ENCODE peak calls at places on chromosomes 6 and 20, in four cellular contexts. Z is HCT116, W is HepG2, G is K562. E is an unnamed sample. For H3K9me3, the result is how much of the 10 kb centered on the place peaks cover.

GRCh38 chr6:33000053-33000452 is 9.3 kb downstream of the HLA-DOA start:
- DNase-seq in Z (peak), W (peak), G (peak), E (no peak)

GRCh38 chr6:76026101-76026500 is 46.4 kb downstream of the IMPG1 start:
- DNase-seq in Z (no peak), W (no peak), G (no peak), E (no peak)

GRCh38 chr6:140343128-140343527 is 968.7 kb upstream of the CITED2 start:
- DNase-seq in Z (no peak), W (no peak), G (no peak), E (no peak)

GRCh38 chr20:6566821-6567220 is 200.7 kb upstream of the BMP2 start:
- DNase-seq in Z (no peak), W (no peak), G (no peak), E (no peak)

GRCh38 chr20:44355503-44356352 is at the start of gene HNF4A:
- DNase-seq in Z (no peak), W (peak), G (no peak), E (no peak)

GRCh38 chr6:25537349-25538018 is 114.5 kb upstream of the SCGN start:
- DNase-seq in Z (no peak), W (no peak), G (no peak), E (no peak)

GRCh38 chr6:21538186-21538798 is 55.3 kb upstream of the SOX4 start:
- DNase-seq in Z (no peak), W (peak), G (no peak), E (no peak)

GRCh38 chr6:133553652-133554051 is 312.5 kb downstream of the EYA4 start:
- DNase-seq in Z (peak), W (peak), G (peak), E (no peak)

GRCh38 chr6:24719125-24719931 is at the start of gene C6orf62:
- DNase-seq in Z (no peak), W (no peak), G (peak), E (no peak)

GRCh38 chr6:113092795-113093194 is 745.7 kb downstream of the RFPL4B start:
- DNase-seq in Z (no peak), W (no peak), G (no peak), E (no peak)

GRCh38 chr20:48568520-48568919 is 259.3 kb downstream of the PREX1 start:
- DNase-seq in Z (no peak), W (no peak), G (no peak), E (no peak)

GRCh38 chr6:108944707-108945685 is 96.8 kb downstream of the ARMC2 start:
- DNase-seq in Z (no peak), W (no peak), G (no peak), E (no peak)

GRCh38 chr6:24960991-24961475 is 25.3 kb upstream of the RIPOR2 start:
- DNase-seq in Z (no peak), W (no peak), G (no peak), E (no peak)

GRCh38 chr6:8335371-8335770 is 100.0 kb downstream of the SLC35B3 start:
- DNase-seq in Z (no peak), W (no peak), G (no peak), E (no peak)

GRCh38 chr6:104540743-104541142 is 319.0 kb downstream of the HACE1 start:
- DNase-seq in Z (no peak), W (no peak), G (no peak), E (no peak)

GRCh38 chr20:37393196-37393862 is 47.4 kb downstream of the SRC start:
- DNase-seq in Z (no peak), W (no peak), G (no peak), E (no peak)

GRCh38 chr6:165799736-165800135 is 136.7 kb upstream of the PDE10A start:
- DNase-seq in Z (no peak), W (no peak), G (no peak), E (no peak)

GRCh38 chr20:32752458-32753250 is 9.4 kb upstream of the COMMD7 start:
- DNase-seq in Z (no peak), W (no peak), G (peak), E (no peak)

GRCh38 chr20:64041040-64041780 is 5.2 kb downstream of the C20orf204 start:
- DNase-seq in Z (no peak), W (peak), G (no peak), E (no peak)

GRCh38 chr6:45822269-45822812 is 193.3 kb downstream of the CLIC5 start:
- DNase-seq in Z (no peak), W (no peak), G (no peak), E (no peak)

GRCh38 chr6:148464319-148465010 is 121.8 kb downstream of the SASH1 start:
- DNase-seq in Z (peak), W (peak), G (peak), E (peak)

GRCh38 chr6:164039954-164040375 is 625.4 kb downstream of the QKI start:
- DNase-seq in Z (no peak), W (no peak), G (peak), E (no peak)

GRCh38 chr20:1761116-1761515 is 103.5 kb upstream of the SIRPG start:
- DNase-seq in Z (peak), W (no peak), G (no peak), E (peak)
- TF ChIP-seq TCF7L2 in Z (no peak), W (no peak), G (no peak), E (no peak)

DNA sequence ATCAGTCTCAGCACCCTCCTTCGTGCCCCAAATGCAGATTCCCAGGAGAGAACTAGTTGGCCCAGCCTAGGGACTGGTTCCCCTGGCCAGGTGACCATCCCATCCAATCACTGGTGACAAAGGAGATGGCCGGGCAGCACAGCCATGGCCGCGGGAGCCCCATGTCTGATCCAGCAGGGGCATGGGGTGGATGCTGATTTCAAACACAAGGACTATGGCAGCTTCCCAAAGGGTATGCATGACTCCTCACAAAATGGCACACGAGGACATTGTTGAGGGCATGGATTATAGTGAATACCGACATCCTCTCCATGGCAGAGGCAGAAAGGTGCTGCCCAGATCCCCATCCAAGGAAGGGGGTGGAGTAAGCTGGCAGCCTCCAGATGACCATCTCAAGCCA is 9.9 kb upstream of the LSM14B start:
- DNase-seq in Z (no peak), W (no peak), G (no peak), E (no peak)
- H3K9me3 ChIP-seq in Z (under half), W (under half), G (under half), E (under half)

GRCh38 chr6:11201772-11202512 is 30.5 kb downstream of the NEDD9 start:
- DNase-seq in Z (no peak), W (no peak), G (no peak), E (no peak)
- H3K27ac ChIP-seq in Z (no peak), W (peak), G (no peak), E (no peak)

GRCh38 chr6:53179961-53180651 is 31.5 kb upstream of the GCM1 start:
- DNase-seq in Z (no peak), W (no peak), G (no peak), E (no peak)
- TF ChIP-seq TCF7L2 in Z (no peak), W (no peak), G (no peak), E (no peak)

GRCh38 chr6:15921243-15921642 is 207.6 kb upstream of the MYLIP start:
- DNase-seq in Z (no peak), W (no peak), G (no peak), E (no peak)
- H3K9me3 ChIP-seq in Z (under half), W (under half), G (under half), E (under half)

E was measured in Panc1.